ENCODE peak calls at places on chromosomes 1 and 21, in five cellular contexts. One of them, this sample, is unnamed.

GRCh38 chr1:28119576-28119975 is 31.2 kb upstream of the EYA3 start:
- DNase-seq in body of pancreas: no peak
- DNase-seq in IMR-90: no peak
- DNase-seq in uterus: no peak
- DNase-seq in tibial nerve: no peak
- DNase-seq in this sample: no peak

GRCh38 chr1:246110343-246111219 is 396.5 kb downstream of the SMYD3 start:
- DNase-seq in uterus: no peak
- DNase-seq in IMR-90: peak; percentile 78
- DNase-seq in body of pancreas: no peak
- DNase-seq in tibial nerve: no peak
- DNase-seq in this sample: no peak

GRCh38 chr1:35439626-35440025 is 117.6 kb downstream of the KIAA0319L start:
- DNase-seq in uterus: no peak
- DNase-seq in IMR-90: no peak
- DNase-seq in tibial nerve: no peak
- DNase-seq in body of pancreas: no peak
- DNase-seq in this sample: no peak

GRCh38 chr1:3898475-3898735 is 1.7 kb downstream of the C1orf174 start:
- DNase-seq in uterus: no peak
- DNase-seq in body of pancreas: no peak
- DNase-seq in tibial nerve: no peak
- DNase-seq in IMR-90: no peak
- DNase-seq in this sample: no peak

GRCh38 chr1:165481820-165482532 is 37.0 kb upstream of the RXRG start:
- DNase-seq in uterus: peak; percentile 32
- DNase-seq in IMR-90: peak; percentile 84
- DNase-seq in tibial nerve: peak; percentile 42
- DNase-seq in body of pancreas: no peak
- DNase-seq in this sample: peak; percentile 5

GRCh38 chr1:235650341-235651169 is 971 bp upstream of the GNG4 start:
- DNase-seq in tibial nerve: no peak
- DNase-seq in uterus: no peak
- DNase-seq in IMR-90: no peak
- DNase-seq in body of pancreas: no peak
- DNase-seq in this sample: peak; percentile 10

GRCh38 chr21:44681861-44682579 is at the start of gene KRTAP12-1:
- DNase-seq in IMR-90: no peak
- DNase-seq in body of pancreas: no peak
- DNase-seq in uterus: no peak
- DNase-seq in tibial nerve: no peak
- DNase-seq in this sample: no peak

GRCh38 chr21:17467829-17468228 is 45.0 kb upstream of the CXADR start:
- DNase-seq in IMR-90: peak; percentile 56
- DNase-seq in tibial nerve: no peak
- DNase-seq in uterus: no peak
- DNase-seq in body of pancreas: no peak
- DNase-seq in this sample: no peak

GRCh38 chr1:39732730-39733129 is 6.0 kb upstream of the PPIE start:
- DNase-seq in IMR-90: peak; percentile 12
- DNase-seq in body of pancreas: peak; percentile 39
- DNase-seq in uterus: no peak
- DNase-seq in tibial nerve: no peak
- DNase-seq in this sample: no peak

DNA sequence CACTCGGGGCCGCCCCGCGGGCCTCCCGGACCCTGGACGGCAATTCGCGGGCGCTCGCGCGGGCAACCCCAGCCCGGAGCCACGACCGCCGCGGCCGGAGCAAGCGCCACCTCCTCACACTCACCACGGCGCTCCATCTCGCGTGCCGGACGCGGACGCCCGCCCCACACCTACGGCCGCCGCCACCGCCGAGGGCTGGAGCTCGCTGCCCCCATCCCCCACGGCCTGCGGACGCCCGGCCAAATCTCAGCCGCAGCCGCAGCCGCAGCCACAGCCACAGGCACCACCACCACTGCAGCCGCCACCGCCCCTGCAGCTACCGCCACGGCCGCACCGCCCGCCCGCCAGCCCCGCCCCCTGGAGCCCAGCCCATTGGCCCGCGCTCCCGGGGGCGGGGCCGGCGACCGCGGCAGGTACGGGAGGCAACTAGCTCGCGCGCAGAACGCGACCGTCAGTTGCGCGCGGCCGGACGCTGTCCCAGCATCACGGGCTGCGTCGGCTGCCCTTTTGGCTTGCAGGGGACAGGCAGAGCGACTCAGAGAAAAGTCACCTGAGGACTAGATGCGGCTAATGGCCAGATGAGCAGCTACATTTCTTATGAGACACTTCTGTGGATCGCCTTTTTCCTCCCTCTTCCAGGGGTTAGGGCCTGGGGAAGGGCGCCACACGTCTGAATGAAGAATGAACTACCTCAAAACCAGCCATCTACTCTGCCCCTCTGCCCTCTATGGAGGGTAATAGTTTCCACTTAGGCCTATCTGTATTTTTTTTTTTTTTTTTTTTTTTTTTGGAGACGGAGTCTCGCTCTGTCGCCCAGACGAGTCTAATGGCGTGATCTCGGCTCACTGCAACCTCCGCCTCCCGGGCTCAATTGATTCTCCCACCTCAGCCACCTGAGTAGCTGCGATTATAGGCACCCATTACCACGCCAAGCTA is at the start of gene ARHGAP29:
- DNase-seq in body of pancreas: peak; percentile 89
- DNase-seq in IMR-90: peak; percentile 50
- DNase-seq in tibial nerve: peak; percentile 59
- DNase-seq in uterus: peak; percentile 55
- DNase-seq in this sample: peak; percentile 90
- TF ChIP-seq POLR2A in body of pancreas: peak; percentile 72
- TF ChIP-seq POLR2A in IMR-90: no peak
- TF ChIP-seq POLR2A in tibial nerve: peak; percentile 86
- TF ChIP-seq POLR2A in uterus: peak; percentile 76
- TF ChIP-seq POLR2A in this sample: peak; percentile 96

GRCh38 chr1:202852163-202852904 is 36.6 kb downstream of the RABIF start:
- DNase-seq in body of pancreas: peak; percentile 33
- DNase-seq in IMR-90: peak; percentile 69
- DNase-seq in uterus: no peak
- DNase-seq in tibial nerve: no peak
- DNase-seq in this sample: no peak
- H3K27ac ChIP-seq in body of pancreas: no peak overlapping the region
- H3K27ac ChIP-seq in IMR-90: no peak overlapping the region
- H3K27ac ChIP-seq in uterus: no peak overlapping the region
- H3K27ac ChIP-seq in tibial nerve: no peak overlapping the region
- H3K27ac ChIP-seq in this sample: no peak overlapping the region

DNA sequence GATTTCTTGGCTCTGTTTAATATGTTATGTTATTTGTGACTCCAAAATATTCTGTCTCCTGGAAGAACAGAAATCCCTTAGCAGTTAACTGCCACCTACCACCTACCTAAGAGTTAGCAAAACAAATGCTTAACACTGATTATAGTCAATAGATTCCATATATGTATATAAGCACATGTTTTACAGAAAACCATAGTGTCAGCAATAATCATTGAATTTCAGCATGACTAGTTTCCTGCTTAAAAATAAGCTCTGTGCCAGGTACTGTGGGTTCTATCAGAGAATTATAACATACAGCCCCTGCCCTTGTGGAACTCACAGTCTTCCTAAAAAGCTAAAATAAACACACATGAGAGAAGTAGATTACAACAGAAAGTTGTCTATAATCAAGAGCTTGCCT is 561.9 kb upstream of the CAMK1G start:
- DNase-seq in tibial nerve: no peak
- DNase-seq in uterus: no peak
- DNase-seq in IMR-90: no peak
- DNase-seq in body of pancreas: no peak
- DNase-seq in this sample: no peak
- TF ChIP-seq POLR2A in tibial nerve: no peak
- TF ChIP-seq POLR2A in uterus: no peak
- TF ChIP-seq POLR2A in IMR-90: no peak
- TF ChIP-seq POLR2A in body of pancreas: no peak
- TF ChIP-seq POLR2A in this sample: no peak

DNA sequence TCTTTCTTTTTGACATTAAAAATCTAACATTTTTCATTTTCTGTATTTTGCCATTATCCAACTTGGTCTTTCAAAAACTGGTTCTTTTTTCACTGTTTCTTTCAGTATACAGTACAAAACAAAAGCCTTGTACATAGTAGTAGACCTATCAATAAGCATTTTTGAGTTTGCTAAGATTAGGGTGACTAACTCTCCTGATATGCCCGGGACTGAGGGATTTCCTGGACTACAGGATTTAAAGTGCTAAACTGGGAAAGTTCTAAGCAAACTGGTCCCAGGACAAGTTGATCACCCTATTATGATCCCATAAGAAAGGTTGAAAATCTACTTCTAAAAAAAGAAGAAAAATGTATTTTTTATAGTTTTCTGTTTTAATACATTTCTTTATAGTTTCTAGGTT is 120.9 kb downstream of the USP25 start:
- DNase-seq in tibial nerve: no peak
- DNase-seq in IMR-90: peak; percentile 72
- DNase-seq in body of pancreas: no peak
- DNase-seq in uterus: no peak
- DNase-seq in this sample: no peak
- H3K27ac ChIP-seq in tibial nerve: no peak overlapping the region
- H3K27ac ChIP-seq in IMR-90: no peak overlapping the region
- H3K27ac ChIP-seq in body of pancreas: no peak overlapping the region
- H3K27ac ChIP-seq in uterus: no peak overlapping the region
- H3K27ac ChIP-seq in this sample: no peak overlapping the region

GRCh38 chr1:38028105-38028591 is 15.6 kb downstream of the UTP11 start:
- DNase-seq in tibial nerve: no peak
- DNase-seq in IMR-90: no peak
- DNase-seq in body of pancreas: no peak
- DNase-seq in uterus: no peak
- DNase-seq in this sample: no peak
- TF ChIP-seq POLR2A in tibial nerve: no peak
- TF ChIP-seq POLR2A in IMR-90: no peak
- TF ChIP-seq POLR2A in body of pancreas: no peak
- TF ChIP-seq POLR2A in uterus: no peak
- TF ChIP-seq POLR2A in this sample: no peak